ENCODE peak calls at places on chromosomes 16 and 17, in nine cellular contexts. W is stromal cell of bone marrow, V is activated B cell treated with CpG ODN at 0.5 μM for 24 hours, J is T-helper 1 cell, N is cardiac septum, Y is tibial artery, Z is Ammon's horn, T is NCI-H460, B is NCI-H1105 treated with DMSO at 0.1 percent for 48 hours. H is an unnamed sample.

GRCh38 chr17:16920628-16921020 is 51.3 kb downstream of the TNFRSF13B start:
- DNase-seq in W (no peak), Y (peak; percentile 5), B (no peak), T (no peak), N (peak; percentile 60), Z (no peak), J (no peak), V (no peak), H (peak; percentile 56)

GRCh38 chr17:10683853-10684252 is 13.5 kb downstream of the SCO1 start:
- DNase-seq in V (no peak), N (no peak), T (peak; percentile 30), J (no peak), Y (no peak), W (peak; percentile 18), Z (no peak), B (peak; percentile 3), H (no peak)

GRCh38 chr17:49965522-49965905 is 3.5 kb upstream of the DLX4 start:
- DNase-seq in Z (no peak), B (no peak), Y (no peak), N (no peak), W (no peak), T (no peak), V (no peak), J (no peak), H (no peak)

GRCh38 chr17:48892940-48893645 is 506 bp downstream of the ATP5MC1 start:
- DNase-seq in J (no peak), B (no peak), Z (no peak), N (no peak), T (no peak), Y (no peak), W (no peak), V (no peak), H (no peak)

GRCh38 chr17:72273301-72274056 is 152.7 kb downstream of the SOX9 start:
- DNase-seq in T (no peak), B (peak; percentile 7), Y (no peak), Z (no peak), V (no peak), N (no peak), W (no peak), J (no peak), H (no peak)

GRCh38 chr17:61235821-61236197 is 163.8 kb upstream of the TBX2 start:
- DNase-seq in N (no peak), T (no peak), V (no peak), B (no peak), Z (peak; percentile 71), W (no peak), J (no peak), Y (no peak), H (no peak)

GRCh38 chr16:61887903-61888302 is 148.3 kb downstream of the CDH8 start:
- DNase-seq in Z (peak; percentile 70), J (no peak), Y (no peak), T (peak; percentile 49), N (no peak), B (no peak), W (peak; percentile 6), V (no peak), H (no peak)

GRCh38 chr17:35749560-35750412 is 3.3 kb downstream of the GAS2L2 start:
- DNase-seq in W (no peak), V (no peak), Z (no peak), J (no peak), Y (no peak), B (no peak), T (no peak), N (no peak), H (no peak)

GRCh38 chr17:79562117-79562805 is 48.6 kb downstream of the RBFOX3 start:
- DNase-seq in Z (no peak), Y (no peak), W (no peak), J (no peak), N (no peak), B (no peak), T (no peak), V (no peak), H (no peak)

GRCh38 chr17:32349503-32349853 is 479 bp upstream of the ZNF207 start:
- DNase-seq in Z (peak; percentile 56), N (no peak), V (no peak), T (no peak), B (no peak), Y (no peak), W (no peak), J (peak; percentile 10), H (no peak)

GRCh38 chr17:75481194-75482059 is 25.0 kb downstream of the TMEM94 start:
- DNase-seq in W (no peak), Z (no peak), N (no peak), T (no peak), B (no peak), J (no peak), Y (no peak), V (no peak), H (no peak)

GRCh38 chr17:19270951-19271611 is 33.9 kb downstream of the EPN2 start:
- DNase-seq in Z (no peak), J (no peak), T (no peak), V (peak; percentile 18), W (no peak), N (no peak), B (no peak), Y (no peak), H (no peak)

GRCh38 chr16:75733305-75734141 is 7.2 kb upstream of the CPHXL start:
- DNase-seq in B (no peak), Z (peak; percentile 45), W (peak; percentile 81), J (no peak), N (no peak), T (no peak), Y (no peak), V (no peak), H (no peak)

GRCh38 chr17:42120161-42121065 is 754 bp downstream of the KAT2A start:
- DNase-seq in V (peak; percentile 29), T (no peak), N (no peak), W (no peak), Y (no peak), B (peak; percentile 9), Z (no peak), J (no peak), H (no peak)